ENCODE peak calls at places on chromosomes 7 and 10, in four cellular contexts. W is sigmoid colon, E is AG09309, Q is IMR-90. Y is an unnamed sample.

GRCh38 chr7:144830024-144830785 is 5.6 kb downstream of the TPK1 start:
- DNase-seq in W (no peak), E (no peak), Q (no peak), Y (no peak)

GRCh38 chr7:107387573-107388219 is 82.2 kb upstream of the GPR22 start:
- DNase-seq in W (no peak), E (peak), Q (peak), Y (no peak)

GRCh38 chr7:134939136-134939535 is 47.2 kb upstream of the AGBL3 start:
- DNase-seq in W (no peak), E (no peak), Q (no peak), Y (no peak)

GRCh38 chr7:148327379-148327778 is 263.2 kb upstream of the C7orf33 start:
- DNase-seq in W (no peak), E (no peak), Q (no peak), Y (peak)

GRCh38 chr10:116708386-116708785 is 34.0 kb downstream of the HSPA12A start:
- DNase-seq in W (no peak), E (peak), Q (peak), Y (peak)

GRCh38 chr7:90613088-90613498 is 17.0 kb downstream of the CDK14 start:
- DNase-seq in W (no peak), E (no peak), Q (peak), Y (no peak)

GRCh38 chr7:34675749-34676374 is 17.8 kb downstream of the NPSR1 start:
- DNase-seq in W (no peak), E (no peak), Q (no peak), Y (peak)

GRCh38 chr7:158401826-158402225 is 185.8 kb downstream of the PTPRN2 start:
- DNase-seq in W (no peak), E (no peak), Q (no peak), Y (no peak)

GRCh38 chr10:13527864-13528137 is 1.0 kb downstream of the BEND7 start:
- DNase-seq in W (no peak), E (no peak), Q (no peak), Y (no peak)

GRCh38 chr10:101830322-101831168 is 12.3 kb upstream of the OGA start:
- DNase-seq in W (peak), E (peak), Q (peak), Y (peak)

GRCh38 chr7:97732567-97733275 is 835 bp downstream of the TAC1 start:
- DNase-seq in W (no peak), E (no peak), Q (no peak), Y (peak)

GRCh38 chr7:138875794-138876193 is 77.8 kb upstream of the ATP6V0A4 start:
- DNase-seq in W (no peak), E (peak), Q (peak), Y (peak)

GRCh38 chr10:130795819-130796218 is 515.7 kb downstream of the TCERG1L start:
- DNase-seq in W (peak), E (no peak), Q (no peak), Y (no peak)

GRCh38 chr10:106836923-106837322 is 327.6 kb downstream of the SORCS1 start:
- DNase-seq in W (no peak), E (no peak), Q (no peak), Y (no peak)

GRCh38 chr7:151199196-151199874 is 11.0 kb downstream of the H2BK1 start:
- DNase-seq in W (no peak), E (no peak), Q (no peak), Y (no peak)

GRCh38 chr10:43299579-43299978 is 32.7 kb upstream of the RASGEF1A start:
- DNase-seq in W (no peak), E (no peak), Q (no peak), Y (no peak)

GRCh38 chr10:29437871-29438270 is 149.0 kb downstream of the LYZL1 start:
- DNase-seq in W (no peak), E (no peak), Q (no peak), Y (no peak)

GRCh38 chr10:99854860-99855259 is 72.4 kb downstream of the ABCC2 start:
- DNase-seq in W (peak), E (peak), Q (peak), Y (peak)

GRCh38 chr10:86348321-86349210 is 18.0 kb downstream of the GRID1 start:
- DNase-seq in W (peak), E (no peak), Q (no peak), Y (no peak)

GRCh38 chr10:9147475-9147874 is 1093.0 kb downstream of the GATA3 start:
- DNase-seq in W (no peak), E (no peak), Q (no peak), Y (no peak)

GRCh38 chr10:21530168-21530567 is 3.9 kb upstream of the MLLT10 start:
- DNase-seq in W (no peak), E (no peak), Q (no peak), Y (no peak)
- TF ChIP-seq CTCF in W (no peak), E (no peak), Q (no peak), Y (no peak)

GRCh38 chr10:10833955-10834354 is 183.7 kb upstream of the CELF2 start:
- DNase-seq in W (no peak), E (no peak), Q (no peak), Y (no peak)

GRCh38 chr10:10831085-10831484 is 186.6 kb upstream of the CELF2 start:
- DNase-seq in W (peak), E (peak), Q (peak), Y (peak)

GRCh38 chr10:10826125-10826524 is 191.5 kb upstream of the CELF2 start:
- DNase-seq in W (no peak), E (peak), Q (peak), Y (peak)

GRCh38 chr10:10824611-10825148 is 193.0 kb upstream of the CELF2 start:
- DNase-seq in W (peak), E (peak), Q (peak), Y (no peak)

DNA sequence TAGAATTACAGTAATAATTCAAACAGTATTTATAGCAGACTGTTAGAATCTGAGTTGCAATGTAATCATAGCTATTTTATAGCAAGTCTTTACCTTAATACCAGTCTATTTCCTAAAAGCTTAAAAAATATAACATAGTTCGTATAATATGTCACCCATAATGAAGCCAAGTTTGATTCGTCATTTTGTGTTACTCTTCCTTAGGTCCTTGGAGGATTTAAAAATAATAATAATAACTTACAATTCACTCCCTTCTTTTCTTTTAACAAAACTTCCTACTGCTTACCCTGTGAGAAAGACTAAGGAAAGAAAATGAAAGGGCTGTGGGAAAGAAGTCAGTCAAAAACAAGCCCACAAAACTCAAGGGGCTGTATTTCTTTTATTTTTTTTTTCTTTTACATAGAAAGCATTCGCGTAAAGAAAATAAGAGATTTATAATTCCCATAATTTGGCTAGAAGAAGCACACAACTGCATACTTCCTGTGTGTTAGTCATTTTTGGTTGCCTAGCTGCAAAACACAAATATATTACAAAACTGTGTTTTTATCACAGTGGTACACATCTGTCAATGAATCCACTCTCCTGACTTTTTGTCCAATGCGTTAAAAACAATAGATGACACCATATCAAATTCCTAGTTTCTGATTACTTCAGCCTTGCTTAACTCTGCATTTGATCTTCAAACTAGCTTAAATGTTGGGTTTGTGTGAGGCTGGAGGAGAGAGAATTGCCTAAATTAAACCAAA is 187.2 kb upstream of the CELF2 start:
- DNase-seq in W (no peak), E (peak), Q (peak), Y (peak)
- H3K4me3 ChIP-seq in W (no peak), E (no peak), Q (no peak), Y (no peak)

DNA sequence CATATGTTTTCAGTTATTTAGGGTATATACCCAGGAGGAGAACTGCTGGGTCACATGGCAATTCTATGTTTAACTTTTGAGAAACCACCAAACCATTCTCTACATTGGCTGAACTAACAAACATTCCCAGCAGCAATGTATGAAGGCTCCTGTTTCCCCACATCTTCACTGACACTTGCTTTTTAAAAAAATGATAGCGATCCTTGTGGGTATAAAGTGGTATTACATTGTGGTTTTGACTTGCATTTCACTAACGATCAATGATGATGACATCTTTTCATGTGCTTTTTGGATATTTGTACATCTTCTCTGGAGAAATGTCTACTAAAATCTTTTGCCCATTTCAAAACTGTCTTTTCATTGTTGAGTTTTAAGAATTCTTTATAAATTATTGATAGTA is 51.2 kb upstream of the ANAPC16 start:
- DNase-seq in W (no peak), E (no peak), Q (peak), Y (no peak)
- TF ChIP-seq CTCF in W (no peak), E (no peak), Q (no peak), Y (no peak)

GRCh38 chr7:131552053-131552452 is 4.4 kb downstream of the PODXL start:
- DNase-seq in W (no peak), E (no peak), Q (no peak), Y (no peak)

GRCh38 chr7:131554880-131555516 is 1.4 kb downstream of the PODXL start:
- DNase-seq in W (no peak), E (no peak), Q (no peak), Y (no peak)

GRCh38 chr7:131555565-131556054 is 818 bp downstream of the PODXL start:
- DNase-seq in W (peak), E (no peak), Q (no peak), Y (no peak)

GRCh38 chr7:131556055-131556911 is at the start of gene PODXL:
- DNase-seq in W (peak), E (no peak), Q (peak), Y (peak)

GRCh38 chr7:131553906-131554305 is 2.5 kb downstream of the PODXL start:
- DNase-seq in W (no peak), E (no peak), Q (no peak), Y (no peak)
- H3K4me3 ChIP-seq in W (no peak), E (no peak), Q (no peak), Y (no peak)

GRCh38 chr10:1422275-1422674 is 315.1 kb downstream of the ADARB2 start:
- DNase-seq in W (no peak), E (no peak), Q (no peak), Y (no peak)

GRCh38 chr10:1423676-1424253 is 313.6 kb downstream of the ADARB2 start:
- DNase-seq in W (no peak), E (no peak), Q (no peak), Y (no peak)

GRCh38 chr10:1419796-1420429 is 317.4 kb downstream of the ADARB2 start:
- DNase-seq in W (no peak), E (no peak), Q (no peak), Y (no peak)

GRCh38 chr10:1418031-1418550 is 319.2 kb downstream of the ADARB2 start:
- DNase-seq in W (no peak), E (no peak), Q (no peak), Y (no peak)

GRCh38 chr10:1420663-1421362 is 316.5 kb downstream of the ADARB2 start:
- DNase-seq in W (no peak), E (no peak), Q (no peak), Y (peak)
- TF ChIP-seq CTCF in W (no peak), E (peak), Q (no peak), Y (peak)

GRCh38 chr10:118342638-118343020 is 505 bp upstream of the FAM204A start:
- DNase-seq in W (no peak), E (no peak), Q (no peak), Y (peak)

GRCh38 chr10:118339096-118339495 is 3.0 kb downstream of the FAM204A start:
- DNase-seq in W (no peak), E (no peak), Q (no peak), Y (no peak)

GRCh38 chr10:118341678-118342637 is at the start of gene FAM204A:
- DNase-seq in W (peak), E (peak), Q (peak), Y (peak)

GRCh38 chr10:118343115-118343514 is 991 bp upstream of the FAM204A start:
- DNase-seq in W (no peak), E (no peak), Q (peak), Y (peak)

DNA sequence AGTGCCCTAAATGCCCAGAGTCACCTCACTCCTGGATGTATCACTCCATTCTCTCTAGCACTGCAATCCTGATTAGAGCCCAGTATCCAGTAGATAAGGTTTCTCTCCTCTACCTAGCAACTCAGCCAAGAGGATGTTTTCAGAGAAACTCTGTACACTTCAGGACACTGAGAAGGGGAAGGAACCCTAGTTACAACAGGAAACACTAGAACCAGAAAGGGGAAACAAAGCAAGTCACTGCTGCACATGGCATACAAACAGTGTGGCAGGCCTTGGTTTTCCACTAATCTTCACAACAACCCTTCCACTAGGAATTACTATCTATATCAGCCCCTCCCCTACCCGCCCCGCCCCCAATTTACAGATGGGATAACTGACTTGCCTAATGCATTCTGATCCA is 1.6 kb downstream of the FAM204A start:
- DNase-seq in W (no peak), E (no peak), Q (no peak), Y (no peak)
- H3K4me3 ChIP-seq in W (no peak), E (no peak), Q (no peak), Y (no peak)

Y was measured in epithelial cell of esophagus.